ENCODE peak calls at places on chromosomes 3 and 15, in six cellular contexts. E is GM04504; O is ecto neural progenitor cell; Y is uterus; U is neural crest cell; R is stimulated activated CD4-positive, alpha-beta T cell treated with anti-CD3 and anti-CD28 coated beads, Interleukin-2, amount 100 ng/mL, for 48 hours. V is an unnamed sample.

GRCh38 chr3:46921871-46922271 is 44.4 kb downstream of the PTH1R start:
- DNase-seq in E (no peak), O (no peak), Y (no peak), U (no peak), R (no peak), V (no peak)

GRCh38 chr15:38401101-38401500 is 52.8 kb upstream of the FAM98B start:
- DNase-seq in E (no peak), O (no peak), Y (no peak), U (no peak), R (no peak), V (no peak)

GRCh38 chr15:63858881-63859280 is 25.1 kb upstream of the HERC1 start:
- DNase-seq in E (no peak), O (no peak), Y (no peak), U (no peak), R (no peak), V (no peak)

GRCh38 chr15:90367578-90367977 is 15.5 kb downstream of the ZNF774 start:
- DNase-seq in E (no peak), O (no peak), Y (no peak), U (no peak), R (no peak), V (no peak)

GRCh38 chr3:99049164-99049563 is 147.7 kb upstream of the DCBLD2 start:
- DNase-seq in E (no peak), O (no peak), Y (no peak), U (no peak), R (no peak), V (no peak)

GRCh38 chr15:42034628-42035177 is 13.9 kb upstream of the PLA2G4E start:
- DNase-seq in E (no peak), O (no peak), Y (no peak), U (no peak), R (no peak), V (no peak)

GRCh38 chr3:106711650-106712049 is 665.6 kb upstream of the CCDC54 start:
- DNase-seq in E (peak; percentile 17), O (no peak), Y (no peak), U (no peak), R (no peak), V (no peak)

GRCh38 chr15:63492541-63493077 is 11.8 kb upstream of the USP3 start:
- DNase-seq in E (no peak), O (no peak), Y (no peak), U (no peak), R (no peak), V (no peak)

GRCh38 chr3:189685854-189686253 is 54.7 kb downstream of the TP63 start:
- DNase-seq in E (peak; percentile 74), O (no peak), Y (no peak), U (no peak), R (no peak), V (no peak)

GRCh38 chr3:117958027-117958426 is 1076.6 kb downstream of the IGSF11 start:
- DNase-seq in E (no peak), O (no peak), Y (no peak), U (no peak), R (no peak), V (no peak)

GRCh38 chr15:39629376-39629775 is 48.5 kb downstream of the THBS1 start:
- DNase-seq in E (no peak), O (no peak), Y (no peak), U (no peak), R (no peak), V (no peak)

GRCh38 chr3:66997560-66998074 is 490 bp upstream of the KBTBD8 start:
- DNase-seq in E (peak; percentile 1), O (no peak), Y (peak; percentile 25), U (no peak), R (no peak), V (no peak)

GRCh38 chr3:160136421-160136820 is 88.8 kb upstream of the C3orf80 start:
- DNase-seq in E (no peak), O (no peak), Y (no peak), U (no peak), R (no peak), V (no peak)

GRCh38 chr3:140341213-140341612 is 336.7 kb upstream of the TRIM42 start:
- DNase-seq in E (no peak), O (no peak), Y (no peak), U (no peak), R (no peak), V (peak; percentile 17)

GRCh38 chr3:50154840-50155490 is at the start of gene SEMA3F:
- DNase-seq in E (no peak), O (peak; percentile 84), Y (peak; percentile 48), U (peak; percentile 37), R (peak; percentile 39), V (peak; percentile 67)

GRCh38 chr3:197496746-197497125 is 59.0 kb downstream of the BDH1 start:
- DNase-seq in E (no peak), O (no peak), Y (no peak), U (no peak), R (no peak), V (no peak)

GRCh38 chr3:127718916-127719290 is 46.2 kb downstream of the ABTB1 start:
- DNase-seq in E (no peak), O (no peak), Y (no peak), U (no peak), R (no peak), V (no peak)